ENCODE peak calls at places on chromosomes 7 and 10, in nine cellular contexts. D is foreskin fibroblast; I is sigmoid colon; M is stimulated activated CD8-positive, alpha-beta memory T cell treated with anti-CD3 and anti-CD28 coated beads, Interleukin-7, amount 100 ng/mL, for 1 hour; V is activated CD4-positive, CD25-positive, alpha-beta regulatory T cell; A is effector memory CD8-positive, alpha-beta T cell; J is left lung; P is GM04503; B is NCI-H1105 treated with DMSO at 0.1 percent for 48 hours. N is an unnamed sample.

GRCh38 chr7:108146070-108146842 is 16.1 kb upstream of the LAMB4 start:
- DNase-seq in D (peak; percentile 92), I (peak; percentile 78), M (peak; percentile 7), V (no peak), A (peak; percentile 12), J (peak; percentile 38), P (peak; percentile 39), B (peak; percentile 46), N (no peak)

GRCh38 chr7:112143567-112143966 is 62.6 kb downstream of the DOCK4 start:
- DNase-seq in D (peak; percentile 89), I (no peak), M (no peak), V (no peak), A (no peak), J (no peak), P (peak; percentile 75), B (no peak), N (no peak)

GRCh38 chr7:98923512-98923911 is 45.2 kb downstream of the TRRAP start:
- DNase-seq in D (no peak), I (no peak), M (no peak), V (no peak), A (no peak), J (no peak), P (no peak), B (no peak), N (no peak)

GRCh38 chr7:36911788-36912187 is 187.5 kb upstream of the AOAH start:
- DNase-seq in D (no peak), I (no peak), M (no peak), V (no peak), A (no peak), J (no peak), P (no peak), B (no peak), N (no peak)

GRCh38 chr7:31122649-31123058 is 70.5 kb downstream of the ADCYAP1R1 start:
- DNase-seq in D (peak; percentile 92), I (peak; percentile 86), M (no peak), V (no peak), A (no peak), J (peak; percentile 62), P (peak; percentile 55), B (peak; percentile 66), N (peak; percentile 46)

GRCh38 chr7:140683657-140684056 is 10.9 kb downstream of the ADCK2 start:
- DNase-seq in D (no peak), I (no peak), M (no peak), V (no peak), A (no peak), J (no peak), P (no peak), B (no peak), N (no peak)

GRCh38 chr7:47298636-47299035 is 283.3 kb downstream of the TNS3 start:
- DNase-seq in D (no peak), I (peak; percentile 53), M (no peak), V (no peak), A (no peak), J (no peak), P (no peak), B (no peak), N (no peak)

GRCh38 chr10:94225589-94225988 is 137.2 kb downstream of the NOC3L start:
- DNase-seq in D (peak; percentile 35), I (no peak), M (no peak), V (no peak), A (no peak), J (no peak), P (no peak), B (no peak), N (no peak)

GRCh38 chr10:5890519-5890878 is 456 bp downstream of the FBH1 start:
- DNase-seq in D (peak; percentile 56), I (peak; percentile 72), M (no peak), V (no peak), A (no peak), J (no peak), P (no peak), B (no peak), N (no peak)

GRCh38 chr10:78981970-78982281 is 86.8 kb upstream of the ZMIZ1 start:
- DNase-seq in D (peak; percentile 24), I (no peak), M (no peak), V (no peak), A (no peak), J (no peak), P (no peak), B (no peak), N (no peak)